ENCODE peak calls at places on chromosomes 12 and 14, in eight cellular contexts. A is retina; R is GM10248; Q is spleen; X is glutamatergic neuron; D is HCT116; K is stimulated activated CD8-positive, alpha-beta memory T cell treated with anti-CD3 and anti-CD28 coated beads, Interleukin-4, amount 100 ng/mL, for 1 hour; W is iris pigment epithelial cell. I is an unnamed sample.

GRCh38 chr14:97408503-97408902 is 611.3 kb downstream of the VRK1 start:
- DNase-seq in A (no peak), R (no peak), Q (no peak), X (no peak), D (no peak), K (no peak), W (no peak), I (no peak)

GRCh38 chr14:64997108-64997794 is 10.6 kb downstream of the FNTB start:
- DNase-seq in A (peak), R (no peak), Q (no peak), X (no peak), D (no peak), K (no peak), W (no peak), I (peak)

GRCh38 chr14:33580221-33580749 is 370.6 kb downstream of the EGLN3 start:
- DNase-seq in A (no peak), R (no peak), Q (no peak), X (no peak), D (no peak), K (no peak), W (no peak), I (no peak)

GRCh38 chr12:89348894-89349669 is 3.2 kb downstream of the DUSP6 start:
- DNase-seq in A (no peak), R (no peak), Q (no peak), X (no peak), D (no peak), K (no peak), W (peak), I (no peak)

GRCh38 chr12:92506460-92506859 is 196.3 kb upstream of the PLEKHG7 start:
- DNase-seq in A (peak), R (no peak), Q (no peak), X (no peak), D (no peak), K (no peak), W (no peak), I (no peak)

GRCh38 chr12:14952295-14952995 is 9.0 kb downstream of the ARHGDIB start:
- DNase-seq in A (no peak), R (peak), Q (peak), X (no peak), D (peak), K (no peak), W (peak), I (peak)

GRCh38 chr12:51318846-51319570 is 5.0 kb downstream of the BIN2 start:
- DNase-seq in A (no peak), R (peak), Q (peak), X (no peak), D (no peak), K (no peak), W (no peak), I (no peak)

GRCh38 chr12:53808023-53808705 is 56.4 kb upstream of the CISTR start:
- DNase-seq in A (no peak), R (no peak), Q (no peak), X (no peak), D (no peak), K (no peak), W (no peak), I (no peak)

GRCh38 chr12:121465921-121466799 is 66.2 kb downstream of the RNF34 start:
- DNase-seq in A (peak), R (peak), Q (peak), X (peak), D (no peak), K (peak), W (peak), I (peak)

GRCh38 chr14:78902010-78902623 is 731.9 kb downstream of the NRXN3 start:
- DNase-seq in A (peak), R (no peak), Q (no peak), X (peak), D (no peak), K (no peak), W (peak), I (peak)

GRCh38 chr14:73792476-73792875 is 59.2 kb upstream of the PTGR2 start:
- DNase-seq in A (no peak), R (no peak), Q (peak), X (no peak), D (no peak), K (no peak), W (no peak), I (no peak)

I was measured in PC-9.